ENCODE peak calls at places on chromosomes 13 and 19, in six cellular contexts. K is stimulated activated naive CD8-positive, alpha-beta T cell treated with anti-CD3 and anti-CD28 coated beads, Interleukin-15, Interleukin-2, amounts not matched to agents 100 U/mL and 50 U/mL, for 24 hours; P is HTR-8/SVneo; X is stimulated activated CD4-positive, alpha-beta T cell treated with anti-CD3 and anti-CD28 coated beads, Interleukin-4, amount 100 ng/mL, for 1 hour; J is GM18507; Q is H54. C is an unnamed sample.

GRCh38 chr19:6198896-6199239 is 63.4 kb downstream of the ACSBG2 start:
- DNase-seq in K (no peak), P (no peak), X (no peak), J (no peak), Q (no peak), C (no peak)

GRCh38 chr19:38544569-38545315 is 73.0 kb downstream of the MAP4K1 start:
- DNase-seq in K (no peak), P (no peak), X (no peak), J (peak; percentile 25), Q (no peak), C (peak; percentile 28)

GRCh38 chr19:1672038-1672768 is 19.8 kb upstream of the TCF3 start:
- DNase-seq in K (peak; percentile 78), P (no peak), X (peak; percentile 73), J (no peak), Q (no peak), C (peak; percentile 37)

GRCh38 chr19:13757805-13758772 is 6.2 kb upstream of the MRI1 start:
- DNase-seq in K (no peak), P (no peak), X (no peak), J (no peak), Q (no peak), C (no peak)

GRCh38 chr13:94860981-94861407 is 148.6 kb upstream of the SOX21 start:
- DNase-seq in K (no peak), P (no peak), X (no peak), J (no peak), Q (peak; percentile 7), C (peak; percentile 31)

GRCh38 chr13:18232298-18232993 is 949.2 kb downstream of the TUBA3C start:
- DNase-seq in K (no peak), P (no peak), X (no peak), J (no peak), Q (no peak), C (no peak)

GRCh38 chr19:12680034-12680433 is 1.6 kb downstream of the DHPS start:
- DNase-seq in K (no peak), P (no peak), X (no peak), J (no peak), Q (no peak), C (no peak)

GRCh38 chr13:100493418-100493817 is 95.2 kb downstream of the GGACT start:
- DNase-seq in K (no peak), P (no peak), X (no peak), J (no peak), Q (no peak), C (no peak)

GRCh38 chr13:84896128-84896527 is 903.1 kb downstream of the SLITRK6 start:
- DNase-seq in K (peak; percentile 18), P (peak; percentile 10), X (peak; percentile 6), J (no peak), Q (no peak), C (peak; percentile 61)

GRCh38 chr19:50324331-50324730 is 4.8 kb downstream of the KCNC3 start:
- DNase-seq in K (no peak), P (no peak), X (no peak), J (no peak), Q (no peak), C (no peak)

GRCh38 chr19:6632002-6632621 is 37.8 kb downstream of the TNFSF14 start:
- DNase-seq in K (peak; percentile 88), P (peak; percentile 62), X (peak; percentile 62), J (no peak), Q (peak; percentile 25), C (peak; percentile 69)

GRCh38 chr13:36098080-36098479 is 33.1 kb downstream of the DCLK1 start:
- DNase-seq in K (no peak), P (no peak), X (no peak), J (no peak), Q (no peak), C (no peak)

GRCh38 chr13:47976325-47976724 is 24.7 kb downstream of the SUCLA2 start:
- DNase-seq in K (no peak), P (no peak), X (no peak), J (no peak), Q (no peak), C (peak; percentile 12)

GRCh38 chr19:33691736-33692135 is 70.0 kb downstream of the CHST8 start:
- DNase-seq in K (no peak), P (no peak), X (no peak), J (no peak), Q (no peak), C (no peak)

C was measured in EL.